ENCODE peak calls at places on chromosomes 13 and 19, in six cellular contexts. W is tibial artery, K is epithelial cell of esophagus, D is prostate gland, E is H1, X is cardiac muscle cell. N is an unnamed sample.

GRCh38 chr19:41563847-41564514 is 12.0 kb upstream of the CEACAM21 start:
- DNase-seq in W (no peak), K (no peak), D (no peak), E (no peak), X (no peak), N (no peak)

GRCh38 chr13:41231786-41232185 is 31.6 kb downstream of the MTRF1 start:
- DNase-seq in W (no peak), K (peak), D (no peak), E (no peak), X (peak), N (peak)

GRCh38 chr19:33471111-33471996 is 50.2 kb downstream of the PEPD start:
- DNase-seq in W (no peak), K (no peak), D (no peak), E (no peak), X (no peak), N (no peak)

GRCh38 chr19:13718733-13719132 is 45.6 kb upstream of the MRI1 start:
- DNase-seq in W (no peak), K (peak), D (no peak), E (no peak), X (peak), N (peak)

GRCh38 chr13:42380420-42381164 is 108.6 kb downstream of the AKAP11 start:
- DNase-seq in W (no peak), K (no peak), D (no peak), E (no peak), X (no peak), N (no peak)

GRCh38 chr19:1269065-1269477 is at the start of gene CIRBP:
- DNase-seq in W (peak), K (peak), D (peak), E (peak), X (peak), N (peak)

GRCh38 chr19:44712864-44713515 is 14.0 kb downstream of the CEACAM16 start:
- DNase-seq in W (no peak), K (no peak), D (no peak), E (no peak), X (no peak), N (no peak)

GRCh38 chr19:3020321-3020960 is 8.6 kb downstream of the TLE2 start:
- DNase-seq in W (no peak), K (no peak), D (no peak), E (no peak), X (no peak), N (no peak)

GRCh38 chr13:98478134-98479129 is 98.5 kb downstream of the STK24 start:
- DNase-seq in W (no peak), K (no peak), D (no peak), E (no peak), X (peak), N (no peak)

GRCh38 chr19:1672038-1672768 is 19.8 kb upstream of the TCF3 start:
- DNase-seq in W (no peak), K (peak), D (no peak), E (peak), X (peak), N (peak)

GRCh38 chr13:112970552-112971287 is 1.7 kb downstream of the MCF2L start:
- DNase-seq in W (no peak), K (no peak), D (no peak), E (no peak), X (no peak), N (no peak)

GRCh38 chr13:24361852-24362366 is 52.5 kb downstream of the C1QTNF9 start:
- DNase-seq in W (no peak), K (no peak), D (no peak), E (no peak), X (no peak), N (no peak)

GRCh38 chr13:113597386-113598080 is 13.0 kb downstream of the TFDP1 start:
- DNase-seq in W (peak), K (no peak), D (no peak), E (no peak), X (no peak), N (no peak)

GRCh38 chr13:98216135-98216565 is 39.1 kb upstream of the RNF113B start:
- DNase-seq in W (peak), K (peak), D (no peak), E (no peak), X (peak), N (no peak)

GRCh38 chr13:59269476-59269875 is 894.3 kb downstream of the DIAPH3 start:
- DNase-seq in W (no peak), K (peak), D (no peak), E (no peak), X (no peak), N (no peak)

GRCh38 chr19:12788682-12789097 is 2.6 kb upstream of the JUNB start:
- DNase-seq in W (peak), K (peak), D (peak), E (no peak), X (peak), N (peak)

GRCh38 chr13:47005761-47006414 is 109.0 kb upstream of the HTR2A start:
- DNase-seq in W (no peak), K (no peak), D (no peak), E (no peak), X (no peak), N (no peak)

GRCh38 chr13:47008318-47008717 is 111.5 kb upstream of the HTR2A start:
- DNase-seq in W (no peak), K (no peak), D (no peak), E (no peak), X (no peak), N (no peak)

GRCh38 chr13:47000166-47000565 is 103.3 kb upstream of the HTR2A start:
- DNase-seq in W (no peak), K (peak), D (no peak), E (no peak), X (no peak), N (no peak)

GRCh38 chr13:47004552-47004951 is 107.7 kb upstream of the HTR2A start:
- DNase-seq in W (no peak), K (peak), D (no peak), E (no peak), X (no peak), N (no peak)

DNA sequence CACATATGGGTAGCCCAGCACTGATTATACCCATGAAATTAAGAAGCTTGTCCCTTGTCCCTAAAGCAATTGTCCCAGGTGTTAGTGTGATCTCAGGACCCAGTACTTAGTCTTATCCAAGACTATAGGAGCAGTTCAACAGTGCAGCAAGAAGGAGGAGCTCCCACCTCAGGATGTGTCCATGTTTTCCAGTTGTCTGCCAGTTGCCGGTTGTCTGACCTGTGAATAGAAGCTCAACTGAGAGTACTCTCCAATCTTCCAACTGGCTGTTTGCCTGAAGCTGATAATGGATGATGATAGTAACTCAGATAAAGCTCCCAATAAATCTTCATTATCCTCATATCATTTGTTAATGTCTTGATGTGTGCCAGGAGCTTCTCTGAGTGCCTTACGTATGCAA is 107.2 kb upstream of the HTR2A start:
- DNase-seq in W (no peak), K (peak), D (no peak), E (no peak), X (peak), N (no peak)
- TF ChIP-seq CTCF in W (no peak), K (peak), D (no peak), E (no peak), X (peak), N (no peak)

DNA sequence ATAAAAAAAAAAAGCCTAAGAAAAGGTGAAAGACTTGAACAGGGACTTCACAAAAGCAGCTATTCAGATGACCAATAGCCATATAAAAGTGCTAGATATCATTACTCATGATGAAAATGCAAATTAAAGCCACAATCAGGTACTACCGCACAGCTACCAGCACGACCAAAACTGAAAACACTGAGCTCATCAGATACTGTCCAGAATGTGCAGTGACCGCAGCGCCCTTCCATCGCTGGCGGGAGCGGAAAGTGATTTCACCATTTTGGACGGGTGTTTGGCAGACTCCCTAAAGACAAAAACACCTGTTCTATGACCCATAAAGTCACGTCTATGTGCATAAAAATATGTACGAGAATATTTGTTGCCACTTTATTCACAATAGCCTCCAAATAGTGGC is 60.7 kb downstream of the SLC6A16 start:
- DNase-seq in W (no peak), K (no peak), D (no peak), E (no peak), X (no peak), N (no peak)
- H3K4me3 ChIP-seq in W (no peak), K (no peak), D (no peak), E (no peak), X (no peak), N (no peak)

GRCh38 chr19:35708391-35708790 is 4.0 kb downstream of the ZBTB32 start:
- DNase-seq in W (no peak), K (peak), D (no peak), E (no peak), X (no peak), N (no peak)
- TF ChIP-seq CTCF in W (no peak), K (no peak), D (no peak), E (no peak), X (no peak), N (no peak)

DNA sequence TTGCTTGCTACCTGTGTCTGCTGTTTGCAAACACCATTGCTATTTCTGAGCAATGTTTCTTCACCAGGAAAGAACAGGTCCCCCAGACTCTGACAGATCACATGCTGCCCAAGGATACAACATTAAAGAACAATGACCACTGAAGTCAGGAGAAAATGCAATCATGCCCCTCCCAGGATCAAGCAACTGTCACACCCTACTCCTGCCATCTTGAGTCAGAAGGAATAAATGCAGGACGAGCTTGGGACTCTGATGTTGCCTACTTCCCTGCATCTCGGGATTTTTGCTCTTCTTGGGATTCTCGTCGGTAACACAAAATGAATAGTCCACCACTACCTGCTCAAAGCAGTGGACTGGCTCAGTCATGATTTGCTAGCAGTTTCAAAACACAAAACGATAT is 490.6 kb downstream of the COG6 start:
- DNase-seq in W (no peak), K (peak), D (no peak), E (peak), X (no peak), N (no peak)
- H3K4me3 ChIP-seq in W (no peak), K (no peak), D (no peak), E (no peak), X (no peak), N (no peak)

GRCh38 chr13:88000239-88000638 is 329.1 kb downstream of the SLITRK5 start:
- DNase-seq in W (no peak), K (no peak), D (no peak), E (no peak), X (no peak), N (no peak)
- TF ChIP-seq CTCF in W (no peak), K (no peak), D (no peak), E (no peak), X (no peak), N (no peak)

GRCh38 chr19:47176627-47177090 is 46.0 kb downstream of the SAE1 start:
- DNase-seq in W (peak), K (peak), D (no peak), E (no peak), X (no peak), N (no peak)
- H3K4me3 ChIP-seq in W (no peak), K (no peak), D (no peak), E (no peak), X (no peak), N (no peak)

GRCh38 chr13:66965146-66965545 is 265.0 kb downstream of the PCDH9 start:
- DNase-seq in W (no peak), K (no peak), D (no peak), E (no peak), X (no peak), N (no peak)

GRCh38 chr13:66962953-66963352 is 267.2 kb downstream of the PCDH9 start:
- DNase-seq in W (no peak), K (no peak), D (no peak), E (no peak), X (no peak), N (no peak)

GRCh38 chr13:66969291-66969690 is 260.8 kb downstream of the PCDH9 start:
- DNase-seq in W (no peak), K (no peak), D (no peak), E (no peak), X (no peak), N (no peak)

GRCh38 chr13:66972659-66973058 is 257.5 kb downstream of the PCDH9 start:
- DNase-seq in W (no peak), K (peak), D (no peak), E (no peak), X (no peak), N (no peak)

DNA sequence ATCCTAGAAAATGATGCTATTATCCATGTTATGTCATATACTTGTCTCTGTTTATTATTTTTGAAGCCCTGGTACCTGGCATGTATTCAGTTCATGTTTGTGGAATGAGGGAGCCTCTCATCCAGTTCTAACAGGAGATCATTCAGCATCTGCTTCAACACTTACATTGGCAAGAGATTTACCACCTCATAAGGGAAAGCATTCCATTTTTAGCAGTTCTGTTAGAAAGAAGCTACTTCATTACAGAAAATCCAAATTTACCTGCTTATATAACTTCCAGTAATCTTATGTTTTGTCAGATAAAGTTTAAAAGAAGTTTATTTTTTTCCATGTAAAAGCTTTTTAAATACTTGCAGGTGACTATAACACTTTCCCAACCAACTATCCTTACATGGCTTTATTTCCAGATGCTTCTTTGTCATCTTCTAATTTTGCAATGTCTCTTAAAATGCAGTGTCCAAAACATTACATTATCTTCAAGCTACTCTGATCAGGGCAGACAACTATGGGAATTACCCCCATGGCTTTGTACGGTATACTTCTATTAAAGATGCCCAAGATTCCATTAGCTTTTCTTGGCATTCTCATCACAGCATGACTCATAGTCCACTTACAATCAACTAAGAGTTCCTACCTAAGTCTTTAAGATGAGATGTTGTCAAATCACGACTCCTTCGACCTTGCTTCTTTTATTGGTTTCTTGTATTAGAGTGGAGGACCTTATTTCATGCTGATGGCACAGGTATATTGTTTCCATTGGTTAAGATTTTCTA is 262.1 kb downstream of the PCDH9 start:
- DNase-seq in W (no peak), K (no peak), D (no peak), E (no peak), X (no peak), N (no peak)
- TF ChIP-seq CTCF in W (no peak), K (no peak), D (no peak), E (no peak), X (no peak), N (no peak)

GRCh38 chr13:26759907-26760834 is at the start of gene GPR12:
- DNase-seq in W (no peak), K (peak), D (no peak), E (no peak), X (peak), N (no peak)
- H3K4me3 ChIP-seq in W (peak), K (peak), D (peak), E (peak), X (peak), N (no peak)

DNA sequence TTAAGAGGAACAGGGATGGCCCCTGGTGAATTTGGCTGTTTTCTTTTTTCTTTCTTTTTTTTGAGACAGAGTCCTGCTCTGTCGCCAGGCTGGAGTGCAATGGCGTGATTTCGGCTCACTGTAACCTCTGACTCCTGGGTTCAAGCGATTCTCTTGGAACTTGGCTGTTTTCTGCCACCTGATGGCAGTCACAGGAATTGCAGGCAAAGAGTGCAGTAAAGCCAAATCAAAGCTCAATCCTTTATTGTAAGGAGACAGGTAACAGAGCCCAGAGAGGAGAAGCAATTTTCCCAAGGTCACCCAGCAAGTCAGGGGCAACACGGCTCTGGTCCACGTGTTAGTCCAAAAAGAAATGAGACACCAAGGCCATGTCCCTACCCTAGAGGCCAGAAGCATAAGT is 6.2 kb downstream of the TINCR start:
- DNase-seq in W (no peak), K (no peak), D (no peak), E (no peak), X (no peak), N (no peak)
- TF ChIP-seq CTCF in W (peak), K (peak), D (no peak), E (peak), X (peak), N (no peak)

DNA sequence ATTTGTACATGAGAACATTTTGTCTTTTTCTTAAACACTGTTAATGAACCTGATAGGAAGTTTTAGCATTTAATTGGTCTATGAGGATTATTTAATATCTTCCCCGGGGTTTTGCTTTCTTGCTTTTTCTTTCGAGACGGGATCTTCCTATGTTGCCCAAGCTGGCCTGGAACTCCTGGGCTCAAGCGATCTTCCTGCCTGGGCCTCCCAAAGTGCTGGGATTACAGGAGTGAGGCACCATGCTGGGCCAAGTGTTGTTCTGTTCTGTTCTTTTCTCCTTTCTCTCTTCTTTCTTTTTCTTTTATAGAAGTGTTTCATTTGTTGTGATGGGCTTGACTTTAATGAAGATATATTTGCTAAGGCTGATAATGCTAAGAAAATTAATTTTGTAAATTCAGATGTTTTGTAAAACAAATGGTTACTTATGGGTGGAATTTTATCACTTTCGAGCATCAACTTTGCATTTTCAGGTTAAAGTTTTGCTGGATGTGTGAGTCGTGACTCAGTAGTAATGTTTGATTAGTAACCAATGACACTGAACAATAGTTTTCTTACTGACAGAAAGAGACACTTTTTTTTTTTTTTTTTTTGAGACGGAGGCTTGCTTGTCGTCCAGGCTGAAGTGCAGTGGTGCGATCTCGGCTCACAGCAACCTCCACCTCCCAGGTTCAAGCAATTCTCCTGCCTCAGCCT is 2.2 kb downstream of the PAN3 start:
- DNase-seq in W (no peak), K (peak), D (no peak), E (no peak), X (no peak), N (no peak)
- H3K4me3 ChIP-seq in W (peak), K (peak), D (peak), E (peak), X (peak), N (peak)